ENCODE peak calls at places on chromosomes 3 and 15, in eight cellular contexts. Y, W, G, D, A, K, M and Q are unnamed samples.

GRCh38 chr3:149581681-149582349 is 76.0 kb downstream of the WWTR1 start:
- DNase-seq in A (peak), W (no peak), D (no peak), K (peak), G (no peak), M (no peak), Y (no peak), Q (no peak)

GRCh38 chr15:57218826-57219576 is 157.3 kb upstream of the CGNL1 start:
- DNase-seq in A (no peak), K (no peak), G (peak), M (no peak), D (no peak), W (peak), Y (no peak), Q (no peak)

GRCh38 chr15:46304320-46304719 is 669.5 kb downstream of the SQOR start:
- DNase-seq in A (no peak), Y (no peak), M (no peak), G (no peak), K (peak), W (no peak), D (no peak), Q (no peak)

GRCh38 chr15:77584201-77584600 is 48.5 kb downstream of the LINGO1 start:
- DNase-seq in A (no peak), D (no peak), G (no peak), W (no peak), K (no peak), M (no peak), Y (no peak), Q (no peak)

GRCh38 chr3:126679831-126680677 is 24.0 kb upstream of the CHCHD6 start:
- DNase-seq in D (no peak), W (no peak), Y (no peak), A (no peak), K (no peak), M (no peak), G (no peak), Q (no peak)

GRCh38 chr3:28698706-28699105 is 350.1 kb upstream of the AZI2 start:
- DNase-seq in K (no peak), M (no peak), D (no peak), Y (no peak), G (no peak), W (no peak), A (peak), Q (no peak)

GRCh38 chr3:58526124-58526957 is 10.6 kb downstream of the ACOX2 start:
- DNase-seq in K (no peak), M (no peak), Y (no peak), W (peak), A (peak), D (no peak), G (no peak), Q (no peak)

GRCh38 chr3:89113887-89114840 is 6.7 kb downstream of the EPHA3 start:
- DNase-seq in K (peak), W (peak), A (peak), Y (peak), G (peak), D (no peak), M (no peak), Q (peak)

GRCh38 chr3:134576831-134577230 is 74.0 kb downstream of the KY start:
- DNase-seq in A (no peak), Y (no peak), M (no peak), D (no peak), G (no peak), W (no peak), K (no peak), Q (no peak)

GRCh38 chr15:85758655-85758978 is 36.1 kb downstream of the KLHL25 start:
- DNase-seq in A (no peak), Y (peak), W (no peak), G (no peak), D (no peak), M (no peak), K (no peak), Q (peak)

GRCh38 chr15:37107071-37107753 is 6.9 kb upstream of the MEIS2 start:
- DNase-seq in D (no peak), G (no peak), A (no peak), W (no peak), K (no peak), Y (no peak), M (no peak), Q (no peak)

GRCh38 chr3:32421185-32421584 is 29.5 kb downstream of the CMTM7 start:
- DNase-seq in D (no peak), Y (no peak), A (no peak), K (no peak), M (no peak), G (no peak), W (no peak), Q (no peak)

GRCh38 chr15:70100495-70101331 is 3.0 kb upstream of the TLE3 start:
- DNase-seq in Y (peak), G (peak), M (peak), D (peak), A (peak), W (peak), K (peak), Q (peak)

GRCh38 chr3:117628896-117629295 is 919.3 kb downstream of the TUSC7 start:
- DNase-seq in W (peak), K (no peak), A (peak), G (peak), Y (no peak), D (no peak), M (no peak), Q (no peak)

GRCh38 chr3:66276705-66277274 is 56.0 kb downstream of the SLC25A26 start:
- DNase-seq in K (peak), M (peak), G (peak), A (peak), W (peak), D (peak), Y (no peak), Q (no peak)

GRCh38 chr3:158368271-158368670 is 202.7 kb upstream of the MLF1 start:
- DNase-seq in K (no peak), Y (no peak), G (peak), A (no peak), W (no peak), D (no peak), M (no peak), Q (no peak)

GRCh38 chr15:39191871-39192281 is 389.0 kb upstream of the THBS1 start:
- DNase-seq in A (peak), K (no peak), W (no peak), Y (no peak), M (no peak), D (no peak), G (no peak), Q (no peak)

GRCh38 chr15:79339588-79340314 is 28.8 kb downstream of the TMED3 start:
- DNase-seq in Y (no peak), A (no peak), W (no peak), K (no peak), G (peak), M (no peak), D (no peak), Q (no peak)

GRCh38 chr15:23069496-23070166 is 30.3 kb upstream of the TUBGCP5 start:
- DNase-seq in K (no peak), W (no peak), M (no peak), G (no peak), A (no peak), Y (no peak), D (no peak), Q (no peak)

GRCh38 chr3:100032262-100032661 is 82.0 kb downstream of the FILIP1L start:
- DNase-seq in G (no peak), M (no peak), A (no peak), W (no peak), D (no peak), K (no peak), Y (no peak), Q (no peak)

GRCh38 chr3:170621256-170621655 is 35.4 kb upstream of the SLC7A14 start:
- DNase-seq in M (no peak), K (no peak), W (no peak), A (no peak), G (no peak), Y (no peak), D (no peak), Q (no peak)

GRCh38 chr15:40928351-40928974 is 677 bp upstream of the DLL4 start:
- DNase-seq in G (peak), W (peak), M (no peak), D (no peak), A (no peak), Y (no peak), K (no peak), Q (no peak)

GRCh38 chr15:101675796-101676582 is 23.8 kb upstream of the TM2D3 start:
- DNase-seq in G (no peak), D (no peak), W (no peak), Y (no peak), K (no peak), M (no peak), A (no peak), Q (no peak)

GRCh38 chr3:98029083-98029482 is 6.0 kb downstream of the GABRR3 start:
- DNase-seq in W (no peak), D (no peak), M (no peak), Y (no peak), G (no peak), A (no peak), K (no peak), Q (no peak)

GRCh38 chr15:92747047-92747446 is 91.5 kb upstream of the FAM174B start:
- DNase-seq in G (no peak), Y (no peak), M (no peak), A (no peak), W (no peak), K (no peak), D (no peak), Q (no peak)

GRCh38 chr15:68536331-68537095 is 42.3 kb upstream of the CORO2B start:
- DNase-seq in K (no peak), Y (no peak), W (no peak), A (peak), G (no peak), M (no peak), D (no peak), Q (no peak)

GRCh38 chr3:179438836-179439235 is 12.4 kb downstream of the GNB4 start:
- DNase-seq in K (no peak), A (no peak), M (no peak), W (no peak), Y (no peak), G (no peak), D (no peak), Q (no peak)